ENCODE peak calls at places on chromosomes 4 and X, in seven cellular contexts. One of them, this sample, is unnamed.

GRCh38 chr4:27861802-27862201 is 1001.2 kb downstream of the STIM2 start:
- DNase-seq in esophagus squamous epithelium: no peak
- DNase-seq in tibial artery: no peak
- DNase-seq in BJ: no peak
- DNase-seq in suprapubic skin: no peak
- DNase-seq in GM23338: no peak
- DNase-seq in IMR-90: peak
- DNase-seq in this sample: no peak

GRCh38 chr4:16659120-16659519 is 239.3 kb downstream of the LDB2 start:
- DNase-seq in esophagus squamous epithelium: no peak
- DNase-seq in tibial artery: no peak
- DNase-seq in BJ: peak
- DNase-seq in suprapubic skin: no peak
- DNase-seq in GM23338: no peak
- DNase-seq in IMR-90: no peak
- DNase-seq in this sample: no peak

GRCh38 chr4:104615496-104615895 is 120.8 kb upstream of the CXXC4 start:
- DNase-seq in esophagus squamous epithelium: no peak
- DNase-seq in tibial artery: no peak
- DNase-seq in BJ: no peak
- DNase-seq in suprapubic skin: no peak
- DNase-seq in GM23338: no peak
- DNase-seq in IMR-90: no peak
- DNase-seq in this sample: no peak

GRCh38 chr4:65747386-65747785 is 77.1 kb upstream of the EPHA5 start:
- DNase-seq in esophagus squamous epithelium: no peak
- DNase-seq in tibial artery: no peak
- DNase-seq in BJ: no peak
- DNase-seq in suprapubic skin: no peak
- DNase-seq in GM23338: no peak
- DNase-seq in IMR-90: peak
- DNase-seq in this sample: no peak

GRCh38 chrX:68183612-68184214 is 249.6 kb downstream of the OPHN1 start:
- DNase-seq in esophagus squamous epithelium: no peak
- DNase-seq in tibial artery: no peak
- DNase-seq in BJ: no peak
- DNase-seq in suprapubic skin: no peak
- DNase-seq in GM23338: peak
- DNase-seq in IMR-90: peak
- DNase-seq in this sample: no peak

GRCh38 chr4:147683172-147683571 is 791 bp downstream of the PRMT9 start:
- DNase-seq in esophagus squamous epithelium: no peak
- DNase-seq in tibial artery: no peak
- DNase-seq in BJ: no peak
- DNase-seq in suprapubic skin: no peak
- DNase-seq in GM23338: peak
- DNase-seq in IMR-90: peak
- DNase-seq in this sample: peak

GRCh38 chr4:16196482-16197393 is 29.5 kb downstream of the TAPT1 start:
- DNase-seq in esophagus squamous epithelium: no peak
- DNase-seq in tibial artery: no peak
- DNase-seq in BJ: no peak
- DNase-seq in suprapubic skin: no peak
- DNase-seq in GM23338: peak
- DNase-seq in IMR-90: peak
- DNase-seq in this sample: no peak

GRCh38 chrX:118522230-118522926 is 26.8 kb downstream of the DOCK11 start:
- DNase-seq in esophagus squamous epithelium: no peak
- DNase-seq in tibial artery: no peak
- DNase-seq in BJ: no peak
- DNase-seq in suprapubic skin: no peak
- DNase-seq in GM23338: no peak
- DNase-seq in IMR-90: no peak
- DNase-seq in this sample: no peak

GRCh38 chr4:108192056-108192455 is 23.3 kb upstream of the LEF1 start:
- DNase-seq in esophagus squamous epithelium: no peak
- DNase-seq in tibial artery: no peak
- DNase-seq in BJ: no peak
- DNase-seq in suprapubic skin: no peak
- DNase-seq in GM23338: no peak
- DNase-seq in IMR-90: no peak
- DNase-seq in this sample: no peak

GRCh38 chr4:151788021-151788420 is 27.2 kb upstream of the GATB start:
- DNase-seq in esophagus squamous epithelium: no peak
- DNase-seq in tibial artery: no peak
- DNase-seq in BJ: no peak
- DNase-seq in suprapubic skin: no peak
- DNase-seq in GM23338: no peak
- DNase-seq in IMR-90: no peak
- DNase-seq in this sample: no peak

GRCh38 chr4:151785484-151786157 is 24.8 kb upstream of the GATB start:
- DNase-seq in esophagus squamous epithelium: no peak
- DNase-seq in tibial artery: no peak
- DNase-seq in BJ: no peak
- DNase-seq in suprapubic skin: no peak
- DNase-seq in GM23338: no peak
- DNase-seq in IMR-90: no peak
- DNase-seq in this sample: no peak

GRCh38 chr4:151784676-151785075 is 23.9 kb upstream of the GATB start:
- DNase-seq in esophagus squamous epithelium: no peak
- DNase-seq in tibial artery: no peak
- DNase-seq in BJ: no peak
- DNase-seq in suprapubic skin: no peak
- DNase-seq in GM23338: no peak
- DNase-seq in IMR-90: no peak
- DNase-seq in this sample: no peak

GRCh38 chr4:151783867-151784266 is 23.1 kb upstream of the GATB start:
- DNase-seq in esophagus squamous epithelium: no peak
- DNase-seq in tibial artery: no peak
- DNase-seq in BJ: no peak
- DNase-seq in suprapubic skin: no peak
- DNase-seq in GM23338: no peak
- DNase-seq in IMR-90: no peak
- DNase-seq in this sample: no peak

GRCh38 chr4:151786158-151786495 is 25.3 kb upstream of the GATB start:
- DNase-seq in esophagus squamous epithelium: no peak
- DNase-seq in tibial artery: no peak
- DNase-seq in BJ: no peak
- DNase-seq in suprapubic skin: no peak
- DNase-seq in GM23338: no peak
- DNase-seq in IMR-90: no peak
- DNase-seq in this sample: no peak
- H3K4me3 ChIP-seq in esophagus squamous epithelium: no peak
- H3K4me3 ChIP-seq in tibial artery: no peak
- H3K4me3 ChIP-seq in BJ: no peak
- H3K4me3 ChIP-seq in suprapubic skin: no peak
- H3K4me3 ChIP-seq in GM23338: no peak
- H3K4me3 ChIP-seq in IMR-90: no peak
- H3K4me3 ChIP-seq in this sample: no peak

GRCh38 chrX:71547339-71547738 is 14.4 kb downstream of the OGT start:
- DNase-seq in esophagus squamous epithelium: no peak
- DNase-seq in tibial artery: no peak
- DNase-seq in BJ: no peak
- DNase-seq in suprapubic skin: no peak
- DNase-seq in GM23338: peak
- DNase-seq in IMR-90: no peak
- DNase-seq in this sample: no peak
- TF ChIP-seq CTCF in esophagus squamous epithelium: no peak
- TF ChIP-seq CTCF in tibial artery: no peak
- TF ChIP-seq CTCF in BJ: no peak
- TF ChIP-seq CTCF in suprapubic skin: no peak
- TF ChIP-seq CTCF in GM23338: peak
- TF ChIP-seq CTCF in IMR-90: no peak
- TF ChIP-seq CTCF in this sample: no peak

GRCh38 chr4:31343058-31343457 is 622.9 kb downstream of the PCDH7 start:
- DNase-seq in esophagus squamous epithelium: no peak
- DNase-seq in tibial artery: no peak
- DNase-seq in BJ: no peak
- DNase-seq in suprapubic skin: no peak
- DNase-seq in GM23338: peak
- DNase-seq in IMR-90: no peak
- DNase-seq in this sample: no peak

DNA sequence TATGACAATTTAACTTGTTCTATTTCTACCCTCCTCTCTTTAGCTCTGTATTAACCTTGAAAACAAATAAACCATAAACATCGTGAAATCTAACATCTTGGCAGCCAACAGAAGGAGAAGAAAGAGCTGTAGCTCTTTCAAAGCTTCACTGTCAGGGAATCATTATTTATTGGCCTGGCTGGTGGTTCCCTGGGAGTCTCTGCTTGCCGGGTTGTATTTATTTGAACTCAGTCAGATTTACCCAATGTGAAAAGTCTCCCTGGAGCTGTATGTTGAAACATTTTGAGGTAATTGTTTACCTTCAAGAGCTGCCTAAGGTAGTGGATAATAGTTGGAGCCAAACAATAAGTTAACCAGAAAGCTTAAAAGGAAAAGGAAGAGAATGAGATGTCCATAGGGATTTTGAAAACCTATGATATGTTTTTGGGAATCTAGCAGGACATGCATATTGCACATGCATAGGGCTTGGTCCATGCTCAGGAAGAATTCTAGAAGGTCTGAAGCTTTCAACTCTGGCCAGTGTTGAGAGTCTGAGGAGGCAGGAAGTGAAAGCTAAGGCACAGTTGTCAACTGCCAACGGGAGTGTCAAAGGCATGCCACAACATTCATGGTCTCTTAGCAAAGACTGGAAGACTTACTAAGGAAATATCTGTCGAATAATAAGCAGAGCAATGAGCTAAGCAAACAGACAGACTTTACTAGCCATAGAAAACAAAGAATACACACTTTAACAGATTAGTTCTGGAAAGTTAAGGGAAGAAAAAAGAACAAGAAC is 621.6 kb downstream of the PCDH7 start:
- DNase-seq in esophagus squamous epithelium: no peak
- DNase-seq in tibial artery: no peak
- DNase-seq in BJ: no peak
- DNase-seq in suprapubic skin: no peak
- DNase-seq in GM23338: no peak
- DNase-seq in IMR-90: no peak
- DNase-seq in this sample: no peak
- H3K4me3 ChIP-seq in esophagus squamous epithelium: no peak
- H3K4me3 ChIP-seq in tibial artery: no peak
- H3K4me3 ChIP-seq in BJ: no peak
- H3K4me3 ChIP-seq in suprapubic skin: no peak
- H3K4me3 ChIP-seq in GM23338: no peak
- H3K4me3 ChIP-seq in IMR-90: no peak
- H3K4me3 ChIP-seq in this sample: no peak

DNA sequence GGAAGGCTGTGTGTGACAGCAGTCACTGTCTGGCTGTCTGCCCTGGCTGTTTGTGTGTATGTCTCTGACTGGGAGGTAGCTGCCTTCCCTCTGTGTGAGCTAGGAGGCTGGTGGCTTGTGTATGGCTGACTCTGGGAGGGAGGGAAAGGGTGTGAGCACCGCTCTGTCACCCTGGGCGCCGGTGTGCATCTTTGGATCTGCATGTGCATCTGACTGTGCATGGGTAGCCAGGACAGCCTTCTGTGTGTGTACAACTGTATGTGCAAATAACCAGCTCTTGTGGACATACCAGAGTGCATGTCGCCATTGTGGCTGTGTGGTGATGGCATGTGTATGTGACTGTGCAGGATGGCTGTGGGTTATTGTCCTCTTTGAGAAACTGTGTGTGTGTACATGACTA is 7.4 kb upstream of the ERAS start:
- DNase-seq in esophagus squamous epithelium: no peak
- DNase-seq in tibial artery: no peak
- DNase-seq in BJ: no peak
- DNase-seq in suprapubic skin: no peak
- DNase-seq in GM23338: no peak
- DNase-seq in IMR-90: no peak
- DNase-seq in this sample: no peak
- TF ChIP-seq CTCF in esophagus squamous epithelium: no peak
- TF ChIP-seq CTCF in tibial artery: no peak
- TF ChIP-seq CTCF in BJ: no peak
- TF ChIP-seq CTCF in suprapubic skin: no peak
- TF ChIP-seq CTCF in GM23338: no peak
- TF ChIP-seq CTCF in IMR-90: no peak
- TF ChIP-seq CTCF in this sample: no peak

GRCh38 chr4:140497776-140498636 is at the start of gene MGAT4D:
- DNase-seq in esophagus squamous epithelium: no peak
- DNase-seq in tibial artery: no peak
- DNase-seq in BJ: no peak
- DNase-seq in suprapubic skin: peak
- DNase-seq in GM23338: peak
- DNase-seq in IMR-90: no peak
- DNase-seq in this sample: no peak
- H3K4me3 ChIP-seq in esophagus squamous epithelium: no peak
- H3K4me3 ChIP-seq in tibial artery: no peak
- H3K4me3 ChIP-seq in BJ: no peak
- H3K4me3 ChIP-seq in suprapubic skin: peak
- H3K4me3 ChIP-seq in GM23338: peak
- H3K4me3 ChIP-seq in IMR-90: no peak
- H3K4me3 ChIP-seq in this sample: peak

GRCh38 chr4:76067652-76068286 is 6.7 kb upstream of the ART3 start:
- DNase-seq in esophagus squamous epithelium: no peak
- DNase-seq in tibial artery: peak
- DNase-seq in BJ: peak
- DNase-seq in suprapubic skin: no peak
- DNase-seq in GM23338: peak
- DNase-seq in IMR-90: peak
- DNase-seq in this sample: no peak
- TF ChIP-seq CTCF in esophagus squamous epithelium: peak
- TF ChIP-seq CTCF in tibial artery: peak
- TF ChIP-seq CTCF in BJ: peak
- TF ChIP-seq CTCF in suprapubic skin: peak
- TF ChIP-seq CTCF in GM23338: peak
- TF ChIP-seq CTCF in IMR-90: peak
- TF ChIP-seq CTCF in this sample: peak

GRCh38 chrX:74178536-74178935 is 125.4 kb upstream of the ZCCHC13 start:
- DNase-seq in esophagus squamous epithelium: no peak
- DNase-seq in tibial artery: no peak
- DNase-seq in BJ: no peak
- DNase-seq in suprapubic skin: no peak
- DNase-seq in GM23338: peak
- DNase-seq in IMR-90: no peak
- DNase-seq in this sample: no peak

GRCh38 chrX:74179936-74180454 is 124.0 kb upstream of the ZCCHC13 start:
- DNase-seq in esophagus squamous epithelium: no peak
- DNase-seq in tibial artery: no peak
- DNase-seq in BJ: no peak
- DNase-seq in suprapubic skin: no peak
- DNase-seq in GM23338: no peak
- DNase-seq in IMR-90: no peak
- DNase-seq in this sample: no peak

GRCh38 chrX:74180716-74181115 is 123.3 kb upstream of the ZCCHC13 start:
- DNase-seq in esophagus squamous epithelium: no peak
- DNase-seq in tibial artery: no peak
- DNase-seq in BJ: no peak
- DNase-seq in suprapubic skin: no peak
- DNase-seq in GM23338: no peak
- DNase-seq in IMR-90: no peak
- DNase-seq in this sample: no peak

GRCh38 chrX:74179499-74179898 is 124.5 kb upstream of the ZCCHC13 start:
- DNase-seq in esophagus squamous epithelium: no peak
- DNase-seq in tibial artery: no peak
- DNase-seq in BJ: no peak
- DNase-seq in suprapubic skin: no peak
- DNase-seq in GM23338: no peak
- DNase-seq in IMR-90: no peak
- DNase-seq in this sample: no peak

GRCh38 chrX:74179071-74179470 is 124.9 kb upstream of the ZCCHC13 start:
- DNase-seq in esophagus squamous epithelium: no peak
- DNase-seq in tibial artery: no peak
- DNase-seq in BJ: peak
- DNase-seq in suprapubic skin: no peak
- DNase-seq in GM23338: no peak
- DNase-seq in IMR-90: peak
- DNase-seq in this sample: no peak
- H3K4me3 ChIP-seq in esophagus squamous epithelium: no peak
- H3K4me3 ChIP-seq in tibial artery: no peak
- H3K4me3 ChIP-seq in BJ: no peak
- H3K4me3 ChIP-seq in suprapubic skin: no peak
- H3K4me3 ChIP-seq in GM23338: no peak
- H3K4me3 ChIP-seq in IMR-90: no peak
- H3K4me3 ChIP-seq in this sample: no peak

GRCh38 chr4:123114915-123115756 is 192.7 kb upstream of the NUDT6 start:
- DNase-seq in esophagus squamous epithelium: no peak
- DNase-seq in tibial artery: no peak
- DNase-seq in BJ: no peak
- DNase-seq in suprapubic skin: peak
- DNase-seq in GM23338: peak
- DNase-seq in IMR-90: no peak
- DNase-seq in this sample: no peak
- TF ChIP-seq CTCF in esophagus squamous epithelium: no peak
- TF ChIP-seq CTCF in tibial artery: no peak
- TF ChIP-seq CTCF in BJ: no peak
- TF ChIP-seq CTCF in suprapubic skin: no peak
- TF ChIP-seq CTCF in GM23338: peak
- TF ChIP-seq CTCF in IMR-90: no peak
- TF ChIP-seq CTCF in this sample: no peak